ENCODE peak calls at places on chromosomes 2 and 18, in eight cellular contexts. D is GM23338, R is HCT116, W is stomach, M is HL-60, A is endothelial cell of umbilical vein, T is Panc1, U is breast epithelium. B is an unnamed sample.

GRCh38 chr18:79389689-79390088 is 6.0 kb upstream of the NFATC1 start:
- DNase-seq in M (no peak), U (no peak), D (no peak), W (no peak), R (no peak), T (no peak), A (peak), B (no peak)

GRCh38 chr2:65402339-65402738 is 30.1 kb downstream of the SPRED2 start:
- DNase-seq in W (no peak), A (no peak), D (no peak), T (no peak), U (no peak), M (no peak), R (no peak), B (no peak)

GRCh38 chr2:211454684-211455083 is 898.3 kb downstream of the CPS1 start:
- DNase-seq in A (no peak), T (no peak), M (no peak), R (no peak), W (no peak), D (no peak), U (no peak), B (no peak)

GRCh38 chr2:239193925-239194687 is 206.7 kb downstream of the HDAC4 start:
- DNase-seq in D (peak), U (no peak), M (no peak), R (no peak), T (no peak), A (no peak), W (peak), B (no peak)

GRCh38 chr2:237156131-237156856 is 70.6 kb downstream of the COPS8 start:
- DNase-seq in R (no peak), W (no peak), A (peak), M (no peak), D (no peak), T (no peak), U (no peak), B (no peak)

GRCh38 chr18:70280007-70280925 is 8.6 kb upstream of the SOCS6 start:
- DNase-seq in W (peak), U (no peak), D (no peak), A (peak), M (no peak), R (peak), T (no peak), B (no peak)

GRCh38 chr18:49813071-49813320 is 337 bp downstream of the ACAA2 start:
- DNase-seq in W (peak), M (no peak), A (peak), D (peak), U (peak), R (no peak), T (no peak), B (no peak)

GRCh38 chr2:25763575-25763974 is 90.2 kb upstream of the DTNB start:
- DNase-seq in W (no peak), R (no peak), D (no peak), A (no peak), U (no peak), M (no peak), T (no peak), B (no peak)

GRCh38 chr2:158724803-158725271 is 70.3 kb upstream of the DAPL1 start:
- DNase-seq in D (no peak), A (no peak), M (no peak), R (no peak), T (no peak), W (peak), U (peak), B (no peak)

GRCh38 chr18:7117390-7118355 is at the start of gene LAMA1:
- DNase-seq in W (no peak), D (peak), T (no peak), R (no peak), M (no peak), U (no peak), A (no peak), B (no peak)

GRCh38 chr2:201765799-201766198 is 14.9 kb downstream of the ALS2 start:
- DNase-seq in W (no peak), T (no peak), R (no peak), M (no peak), U (no peak), A (no peak), D (no peak), B (no peak)
- H3K4me3 ChIP-seq in W (no peak), T (no peak), R (no peak), M (no peak), U (no peak), A (no peak), D (no peak), B (no peak)

GRCh38 chr2:201913197-201913596 is 106.9 kb downstream of the CDK15 start:
- DNase-seq in A (no peak), W (no peak), M (no peak), R (no peak), T (no peak), D (no peak), U (no peak), B (no peak)
- TF ChIP-seq POLR2AphosphoS5 in A (no peak), W (no peak), M (no peak), R (no peak), T (no peak), D (no peak), U (no peak), B (no peak)

GRCh38 chr2:132559326-132559725 is 110.7 kb downstream of the LYPD1 start:
- DNase-seq in W (no peak), M (no peak), T (no peak), R (no peak), U (no peak), A (no peak), D (no peak), B (no peak)

GRCh38 chr2:132560562-132560961 is 109.4 kb downstream of the LYPD1 start:
- DNase-seq in R (no peak), T (no peak), W (peak), A (no peak), D (no peak), U (no peak), M (no peak), B (no peak)

GRCh38 chr2:132559921-132560320 is 110.1 kb downstream of the LYPD1 start:
- DNase-seq in T (no peak), M (no peak), R (no peak), W (no peak), D (no peak), A (no peak), U (no peak), B (no peak)

GRCh38 chr2:132564065-132564464 is 105.9 kb downstream of the LYPD1 start:
- DNase-seq in M (no peak), T (no peak), R (no peak), U (no peak), D (no peak), A (no peak), W (no peak), B (no peak)

GRCh38 chr2:132562245-132562644 is 107.8 kb downstream of the LYPD1 start:
- DNase-seq in A (no peak), T (no peak), U (no peak), M (no peak), W (no peak), R (no peak), D (no peak), B (no peak)
- H3K4me3 ChIP-seq in A (no peak), T (no peak), U (no peak), M (no peak), W (no peak), R (no peak), D (no peak), B (no peak)

GRCh38 chr2:200199005-200199404 is 107.5 kb upstream of the SPATS2L start:
- DNase-seq in D (no peak), T (no peak), U (no peak), R (no peak), A (no peak), W (no peak), M (peak), B (no peak)

GRCh38 chr2:200193791-200194190 is 112.7 kb upstream of the SPATS2L start:
- DNase-seq in D (no peak), W (no peak), U (no peak), A (no peak), M (no peak), T (no peak), R (no peak), B (no peak)

GRCh38 chr2:200203381-200203827 is 103.1 kb upstream of the SPATS2L start:
- DNase-seq in W (no peak), M (no peak), R (no peak), U (no peak), D (peak), A (no peak), T (no peak), B (no peak)

GRCh38 chr2:200194746-200195145 is 111.7 kb upstream of the SPATS2L start:
- DNase-seq in W (no peak), M (no peak), R (no peak), D (no peak), U (no peak), T (no peak), A (no peak), B (no peak)

DNA sequence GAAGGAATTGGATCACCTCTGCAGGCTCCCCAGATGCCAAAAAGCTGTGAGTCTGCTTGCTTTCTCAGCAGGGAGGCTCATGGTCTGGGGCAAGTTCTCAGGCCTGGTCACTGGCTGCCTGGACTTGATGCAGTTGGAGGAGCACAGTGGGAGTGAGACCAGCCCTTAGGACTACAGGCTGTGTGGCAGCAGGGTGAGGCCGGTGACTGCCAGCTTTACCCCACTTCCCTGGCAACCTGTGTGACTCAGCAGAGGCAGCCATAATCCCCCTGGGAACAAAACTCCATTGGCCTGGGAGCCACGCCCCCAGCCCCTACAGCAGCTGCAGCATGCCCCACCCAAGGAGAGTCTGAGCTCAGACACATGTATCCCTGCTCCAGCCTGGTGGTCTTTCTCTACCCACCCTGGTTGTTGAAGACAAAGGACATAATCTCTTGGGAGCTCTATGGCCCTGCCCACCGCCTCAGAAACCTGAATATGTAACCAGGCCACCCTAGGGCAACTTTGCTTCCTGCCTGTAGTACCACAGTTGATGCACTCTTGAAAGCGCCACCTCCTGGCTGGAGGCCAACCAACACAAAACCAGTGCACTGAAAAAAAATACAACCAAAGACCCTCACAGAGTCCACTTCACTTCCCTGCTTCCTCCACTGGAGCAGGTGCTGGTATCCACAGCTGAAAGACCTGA is 106.8 kb upstream of the SPATS2L start:
- DNase-seq in W (no peak), T (no peak), U (no peak), M (no peak), A (no peak), D (peak), R (no peak), B (no peak)
- TF ChIP-seq POLR2AphosphoS5 in W (no peak), T (no peak), U (no peak), M (no peak), A (no peak), D (no peak), R (no peak), B (no peak)

GRCh38 chr2:36693825-36694224 is 2.7 kb upstream of the VIT start:
- DNase-seq in U (no peak), M (no peak), R (no peak), T (no peak), W (no peak), D (no peak), A (no peak), B (no peak)

GRCh38 chr2:36698978-36699377 is 2.5 kb downstream of the VIT start:
- DNase-seq in T (no peak), D (no peak), U (no peak), A (no peak), R (no peak), M (peak), W (no peak), B (no peak)

GRCh38 chr2:36697424-36698066 is 1.0 kb downstream of the VIT start:
- DNase-seq in M (peak), A (peak), R (no peak), T (no peak), W (no peak), D (no peak), U (no peak), B (no peak)

GRCh38 chr2:36696533-36696932 is at the start of gene VIT:
- DNase-seq in D (no peak), W (no peak), R (no peak), T (no peak), M (peak), A (peak), U (no peak), B (no peak)

GRCh38 chr2:36695746-36696415 is 626 bp upstream of the VIT start:
- DNase-seq in T (no peak), D (peak), W (no peak), U (no peak), R (no peak), A (peak), M (peak), B (no peak)
- H3K4me3 ChIP-seq in T (no peak), D (no peak), W (no peak), U (peak), R (no peak), A (no peak), M (no peak), B (no peak)

GRCh38 chr2:130342020-130342532 is 621 bp upstream of the IMP4 start:
- DNase-seq in D (peak), M (peak), T (peak), W (peak), U (peak), R (peak), A (peak), B (peak)
- TF ChIP-seq POLR2AphosphoS5 in D (peak), M (peak), T (peak), W (peak), U (peak), R (peak), A (no peak), B (peak)

DNA sequence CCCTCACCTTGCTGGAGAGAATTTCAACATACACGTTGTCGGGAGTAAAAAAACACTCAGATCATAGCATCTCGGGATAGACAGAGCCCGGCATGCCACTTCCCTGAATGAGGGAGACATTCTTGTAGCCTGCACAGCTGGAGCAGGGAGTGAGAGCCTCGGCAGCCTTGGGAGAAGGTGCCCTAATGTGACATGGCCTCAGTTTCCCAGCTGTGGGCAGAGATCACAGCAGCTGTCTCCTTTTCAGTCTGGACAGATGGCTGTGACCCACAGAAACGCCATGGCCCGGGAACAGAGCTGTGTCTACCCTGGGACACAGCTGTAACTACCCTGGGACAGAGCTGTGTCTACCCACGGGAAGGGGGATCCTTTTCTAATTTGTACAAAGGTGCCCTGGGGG is 55.9 kb downstream of the HS1BP3 start:
- DNase-seq in D (no peak), M (no peak), T (no peak), A (no peak), R (no peak), U (no peak), W (peak), B (no peak)
- H3K4me3 ChIP-seq in D (no peak), M (no peak), T (no peak), A (no peak), R (no peak), U (no peak), W (no peak), B (no peak)

DNA sequence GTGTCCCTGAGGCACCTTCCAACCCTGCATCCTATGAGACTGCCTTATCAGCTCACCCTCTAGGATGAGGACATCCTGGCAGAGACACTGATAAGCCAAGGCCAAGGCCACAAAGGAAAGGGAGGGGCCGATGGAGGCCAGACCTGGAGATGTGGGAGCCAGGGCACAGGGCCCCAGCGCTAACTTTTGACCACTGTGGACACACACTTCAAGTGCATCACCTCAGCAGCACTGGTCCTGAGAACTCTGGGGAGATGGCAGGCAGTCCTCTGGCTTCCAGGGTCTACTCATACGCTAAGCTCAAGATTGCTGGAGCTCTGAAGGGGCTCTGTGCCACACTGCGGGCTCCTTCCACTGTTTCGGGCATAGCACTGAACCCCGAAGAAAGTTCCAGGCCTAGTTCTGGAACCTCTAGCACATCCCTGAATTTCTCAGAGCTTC is 100.2 kb upstream of the ID2 start:
- DNase-seq in U (no peak), R (no peak), M (no peak), A (no peak), D (no peak), W (peak), T (no peak), B (no peak)
- TF ChIP-seq POLR2AphosphoS5 in U (no peak), R (no peak), M (no peak), A (no peak), D (no peak), W (no peak), T (no peak), B (no peak)

GRCh38 chr18:11982981-11983380 is 1.7 kb downstream of the IMPA2 start:
- DNase-seq in T (no peak), U (no peak), A (no peak), R (no peak), M (no peak), W (no peak), D (peak), B (no peak)
- H3K4me3 ChIP-seq in T (no peak), U (no peak), A (no peak), R (peak), M (peak), W (no peak), D (peak), B (peak)

DNA sequence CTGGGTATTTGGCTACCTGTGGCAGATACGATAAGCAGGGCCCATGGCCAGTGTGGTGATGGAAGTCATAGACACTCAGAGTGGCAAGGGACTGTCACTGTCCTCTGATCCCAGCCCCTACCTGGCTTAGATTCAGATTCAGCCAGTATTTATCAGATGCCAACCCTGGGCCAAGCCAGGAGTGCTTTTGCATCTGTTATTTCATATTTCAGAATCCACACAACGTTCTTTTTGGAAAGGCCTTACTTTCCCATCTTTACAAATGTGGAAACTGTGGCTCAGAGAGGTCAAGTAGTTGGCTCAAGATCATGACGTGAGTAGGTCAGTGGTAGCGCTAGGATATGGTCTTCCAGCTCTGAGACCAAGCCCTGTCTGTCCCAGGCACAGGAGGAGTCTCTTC is 101.0 kb downstream of the MCFD2 start:
- DNase-seq in R (no peak), M (no peak), W (no peak), U (peak), A (no peak), T (no peak), D (no peak), B (no peak)
- TF ChIP-seq POLR2AphosphoS5 in R (no peak), M (no peak), W (no peak), U (peak), A (no peak), T (no peak), D (no peak), B (no peak)